ENCODE peak calls at places on chromosome 13, in eight cellular contexts. One of them, this sample, is unnamed.

GRCh38 chr13:76708138-76708537 is 178.1 kb downstream of the KCTD12 start:
- DNase-seq in transverse colon: no peak
- DNase-seq in fibroblast of lung: no peak
- DNase-seq in IMR-90: no peak
- DNase-seq in AG04450: no peak
- DNase-seq in psoas muscle: no peak
- DNase-seq in body of pancreas: no peak
- DNase-seq in A549: no peak
- DNase-seq in this sample: no peak

GRCh38 chr13:98434060-98434459 is 142.8 kb downstream of the STK24 start:
- DNase-seq in transverse colon: no peak
- DNase-seq in fibroblast of lung: no peak
- DNase-seq in IMR-90: no peak
- DNase-seq in AG04450: no peak
- DNase-seq in psoas muscle: no peak
- DNase-seq in body of pancreas: no peak
- DNase-seq in A549: no peak
- DNase-seq in this sample: no peak

GRCh38 chr13:95256086-95256485 is 45.2 kb downstream of the ABCC4 start:
- DNase-seq in transverse colon: no peak
- DNase-seq in fibroblast of lung: peak; percentile 99
- DNase-seq in IMR-90: peak; percentile 97
- DNase-seq in AG04450: peak; percentile 90
- DNase-seq in psoas muscle: no peak
- DNase-seq in body of pancreas: no peak
- DNase-seq in A549: peak; percentile 39
- DNase-seq in this sample: no peak

GRCh38 chr13:39273953-39274352 is 235.7 kb downstream of the NHLRC3 start:
- DNase-seq in transverse colon: peak; percentile 17
- DNase-seq in fibroblast of lung: peak; percentile 14
- DNase-seq in IMR-90: no peak
- DNase-seq in AG04450: no peak
- DNase-seq in psoas muscle: no peak
- DNase-seq in body of pancreas: peak; percentile 34
- DNase-seq in A549: no peak
- DNase-seq in this sample: peak; percentile 2

GRCh38 chr13:114319441-114319871 is 5.2 kb downstream of the CHAMP1 start:
- DNase-seq in transverse colon: no peak
- DNase-seq in fibroblast of lung: peak; percentile 89
- DNase-seq in IMR-90: peak; percentile 93
- DNase-seq in AG04450: peak; percentile 85
- DNase-seq in psoas muscle: no peak
- DNase-seq in body of pancreas: no peak
- DNase-seq in A549: no peak
- DNase-seq in this sample: no peak

GRCh38 chr13:51861728-51862300 is at the start of gene CCDC70:
- DNase-seq in transverse colon: no peak
- DNase-seq in fibroblast of lung: peak; percentile 71
- DNase-seq in IMR-90: peak; percentile 39
- DNase-seq in AG04450: no peak
- DNase-seq in psoas muscle: no peak
- DNase-seq in body of pancreas: no peak
- DNase-seq in A549: no peak
- DNase-seq in this sample: no peak

GRCh38 chr13:21979156-21979819 is 308.4 kb downstream of the FGF9 start:
- DNase-seq in transverse colon: no peak
- DNase-seq in fibroblast of lung: no peak
- DNase-seq in IMR-90: peak; percentile 71
- DNase-seq in AG04450: no peak
- DNase-seq in psoas muscle: no peak
- DNase-seq in body of pancreas: no peak
- DNase-seq in A549: no peak
- DNase-seq in this sample: no peak

GRCh38 chr13:48818495-48818961 is 157.2 kb upstream of the FNDC3A start:
- DNase-seq in transverse colon: no peak
- DNase-seq in fibroblast of lung: peak; percentile 97
- DNase-seq in IMR-90: peak; percentile 98
- DNase-seq in AG04450: peak; percentile 90
- DNase-seq in psoas muscle: no peak
- DNase-seq in body of pancreas: no peak
- DNase-seq in A549: no peak
- DNase-seq in this sample: no peak

GRCh38 chr13:110447058-110447511 is 114.4 kb downstream of the RAB20 start:
- DNase-seq in transverse colon: no peak
- DNase-seq in fibroblast of lung: peak; percentile 50
- DNase-seq in IMR-90: peak; percentile 35
- DNase-seq in AG04450: no peak
- DNase-seq in psoas muscle: no peak
- DNase-seq in body of pancreas: no peak
- DNase-seq in A549: no peak
- DNase-seq in this sample: no peak

GRCh38 chr13:38409771-38410170 is 60.1 kb downstream of the UFM1 start:
- DNase-seq in transverse colon: no peak
- DNase-seq in fibroblast of lung: no peak
- DNase-seq in IMR-90: no peak
- DNase-seq in AG04450: no peak
- DNase-seq in psoas muscle: no peak
- DNase-seq in body of pancreas: no peak
- DNase-seq in A549: no peak
- DNase-seq in this sample: no peak

GRCh38 chr13:105426454-105426853 is 1109.0 kb downstream of the EFNB2 start:
- DNase-seq in transverse colon: no peak
- DNase-seq in fibroblast of lung: no peak
- DNase-seq in IMR-90: no peak
- DNase-seq in AG04450: no peak
- DNase-seq in psoas muscle: no peak
- DNase-seq in body of pancreas: no peak
- DNase-seq in A549: no peak
- DNase-seq in this sample: no peak

GRCh38 chr13:76929320-76929719 is 19.0 kb upstream of the ACOD1 start:
- DNase-seq in transverse colon: no peak
- DNase-seq in fibroblast of lung: no peak
- DNase-seq in IMR-90: no peak
- DNase-seq in AG04450: no peak
- DNase-seq in psoas muscle: no peak
- DNase-seq in body of pancreas: no peak
- DNase-seq in A549: no peak
- DNase-seq in this sample: no peak

GRCh38 chr13:108609353-108609752 is 20.1 kb upstream of the MYO16 start:
- DNase-seq in transverse colon: no peak
- DNase-seq in fibroblast of lung: peak; percentile 2
- DNase-seq in IMR-90: peak; percentile 49
- DNase-seq in AG04450: peak; percentile 6
- DNase-seq in psoas muscle: no peak
- DNase-seq in body of pancreas: no peak
- DNase-seq in A549: peak; percentile 6
- DNase-seq in this sample: no peak

GRCh38 chr13:91017031-91017668 is 330.3 kb upstream of the MIR17HG start:
- DNase-seq in transverse colon: no peak
- DNase-seq in fibroblast of lung: peak; percentile 27
- DNase-seq in IMR-90: peak; percentile 9
- DNase-seq in AG04450: no peak
- DNase-seq in psoas muscle: no peak
- DNase-seq in body of pancreas: peak; percentile 57
- DNase-seq in A549: peak; percentile 40
- DNase-seq in this sample: peak; percentile 9

GRCh38 chr13:89923731-89924130 is 1423.8 kb upstream of the MIR17HG start:
- DNase-seq in transverse colon: no peak
- DNase-seq in fibroblast of lung: peak; percentile 30
- DNase-seq in IMR-90: peak; percentile 0
- DNase-seq in AG04450: peak; percentile 8
- DNase-seq in psoas muscle: no peak
- DNase-seq in body of pancreas: no peak
- DNase-seq in A549: no peak
- DNase-seq in this sample: no peak

GRCh38 chr13:24038846-24039330 is 121.6 kb upstream of the SPATA13 start:
- DNase-seq in transverse colon: peak; percentile 16
- DNase-seq in fibroblast of lung: peak; percentile 86
- DNase-seq in IMR-90: peak; percentile 74
- DNase-seq in AG04450: no peak
- DNase-seq in psoas muscle: no peak
- DNase-seq in body of pancreas: peak; percentile 22
- DNase-seq in A549: no peak
- DNase-seq in this sample: no peak

GRCh38 chr13:78061806-78062205 is 143.2 kb upstream of the EDNRB start:
- DNase-seq in transverse colon: no peak
- DNase-seq in fibroblast of lung: no peak
- DNase-seq in IMR-90: no peak
- DNase-seq in AG04450: no peak
- DNase-seq in psoas muscle: no peak
- DNase-seq in body of pancreas: no peak
- DNase-seq in A549: no peak
- DNase-seq in this sample: no peak
- H3K9me3 ChIP-seq in transverse colon: no peaks in the 10 kb centered on the region
- H3K9me3 ChIP-seq in fibroblast of lung: no peaks in the 10 kb centered on the region
- H3K9me3 ChIP-seq in IMR-90: no peaks in the 10 kb centered on the region
- H3K9me3 ChIP-seq in AG04450: no peaks in the 10 kb centered on the region
- H3K9me3 ChIP-seq in psoas muscle: no peaks in the 10 kb centered on the region
- H3K9me3 ChIP-seq in body of pancreas: no peaks in the 10 kb centered on the region
- H3K9me3 ChIP-seq in A549: no peaks in the 10 kb centered on the region
- H3K9me3 ChIP-seq in this sample: no peaks in the 10 kb centered on the region

GRCh38 chr13:112752211-112752610 is 62.4 kb downstream of the ATP11A start:
- DNase-seq in transverse colon: no peak
- DNase-seq in fibroblast of lung: no peak
- DNase-seq in IMR-90: no peak
- DNase-seq in AG04450: no peak
- DNase-seq in psoas muscle: peak; percentile 31
- DNase-seq in body of pancreas: no peak
- DNase-seq in A549: no peak
- DNase-seq in this sample: no peak
- H3K27ac ChIP-seq in transverse colon: no peak overlapping the region
- H3K27ac ChIP-seq in fibroblast of lung: no peak overlapping the region
- H3K27ac ChIP-seq in IMR-90: no peak overlapping the region
- H3K27ac ChIP-seq in AG04450: no peak overlapping the region
- H3K27ac ChIP-seq in psoas muscle: no peak overlapping the region
- H3K27ac ChIP-seq in body of pancreas: no peak overlapping the region
- H3K27ac ChIP-seq in A549: no peak overlapping the region
- H3K27ac ChIP-seq in this sample: no peak overlapping the region

GRCh38 chr13:79267560-79267959 is 138.5 kb downstream of the RBM26 start:
- DNase-seq in transverse colon: no peak
- DNase-seq in fibroblast of lung: no peak
- DNase-seq in IMR-90: no peak
- DNase-seq in AG04450: no peak
- DNase-seq in psoas muscle: no peak
- DNase-seq in body of pancreas: no peak
- DNase-seq in A549: no peak
- DNase-seq in this sample: no peak
- H3K4me3 ChIP-seq in transverse colon: no peak overlapping the region
- H3K4me3 ChIP-seq in fibroblast of lung: no peak overlapping the region
- H3K4me3 ChIP-seq in IMR-90: no peak overlapping the region
- H3K4me3 ChIP-seq in AG04450: no peak overlapping the region
- H3K4me3 ChIP-seq in psoas muscle: no peak overlapping the region
- H3K4me3 ChIP-seq in body of pancreas: no peak overlapping the region
- H3K4me3 ChIP-seq in A549: no peak overlapping the region
- H3K4me3 ChIP-seq in this sample: no peak overlapping the region

DNA sequence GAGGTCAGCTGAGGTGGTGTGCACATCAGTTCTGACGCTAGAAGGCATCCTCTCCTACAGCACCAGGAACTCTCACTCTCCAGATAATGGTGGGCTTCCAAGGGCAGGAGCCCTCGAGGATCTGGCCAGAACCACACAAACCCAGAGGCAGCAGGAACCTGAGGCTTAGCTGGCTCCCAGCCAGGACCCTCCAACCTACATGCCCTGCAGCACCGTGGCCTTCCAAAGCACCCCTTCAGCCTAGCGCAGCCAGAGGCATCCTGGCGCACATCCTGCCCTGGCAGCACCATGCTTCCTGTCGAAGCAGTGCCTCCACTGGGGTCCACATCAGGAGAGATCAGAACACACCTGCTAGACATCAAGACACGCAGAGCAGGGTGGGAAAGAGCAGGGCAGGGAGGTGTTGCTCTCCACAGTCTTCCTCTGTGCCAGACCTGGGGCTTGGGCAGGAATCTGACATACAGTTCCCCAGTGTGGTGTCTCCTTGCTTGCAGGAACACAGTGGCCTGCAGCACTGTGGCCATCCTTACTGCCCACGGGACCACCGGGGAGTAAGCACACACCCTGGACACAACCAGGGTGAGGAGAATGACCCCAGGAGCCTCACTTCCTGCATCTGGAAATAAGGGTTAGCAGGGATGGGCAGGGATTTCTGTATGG is 21.7 kb downstream of the TUBA3C start:
- DNase-seq in transverse colon: no peak
- DNase-seq in fibroblast of lung: no peak
- DNase-seq in IMR-90: no peak
- DNase-seq in AG04450: no peak
- DNase-seq in psoas muscle: no peak
- DNase-seq in body of pancreas: no peak
- DNase-seq in A549: no peak
- DNase-seq in this sample: no peak
- H3K9me3 ChIP-seq in transverse colon: peaks cover 3% of the 10 kb centered on the region
- H3K9me3 ChIP-seq in fibroblast of lung: no peaks in the 10 kb centered on the region
- H3K9me3 ChIP-seq in IMR-90: peaks cover 60% of the 10 kb centered on the region
- H3K9me3 ChIP-seq in AG04450: peaks cover 85% of the 10 kb centered on the region
- H3K9me3 ChIP-seq in psoas muscle: peaks cover 4% of the 10 kb centered on the region
- H3K9me3 ChIP-seq in body of pancreas: no peaks in the 10 kb centered on the region
- H3K9me3 ChIP-seq in A549: no peaks in the 10 kb centered on the region
- H3K9me3 ChIP-seq in this sample: peaks cover 35% of the 10 kb centered on the region